ENCODE peak calls at places on chromosomes 4 and X, in four cellular contexts. R, P, F and Q are unnamed samples. For H3K36me3, the result is how much of the 10 kb centered on the place peaks cover.

GRCh38 chr4:153385784-153386183 is 41.3 kb downstream of the MND1 start:
- DNase-seq in P (no peak), F (no peak), R (no peak), Q (no peak)

GRCh38 chr4:30720656-30721352 is 635 bp downstream of the PCDH7 start:
- DNase-seq in P (peak), F (no peak), R (peak), Q (no peak)

GRCh38 chr4:145497199-145498149 is 15.8 kb downstream of the SMAD1 start:
- DNase-seq in R (no peak), F (no peak), P (no peak), Q (no peak)

GRCh38 chr4:154719087-154719486 is 24.7 kb upstream of the LRAT start:
- DNase-seq in R (peak), P (peak), F (no peak), Q (no peak)

GRCh38 chrX:15790766-15791380 is 589 bp downstream of the ZRSR2 start:
- DNase-seq in F (no peak), R (peak), P (no peak), Q (no peak)

GRCh38 chrX:103640401-103641155 is 11.8 kb downstream of the TCEAL1 start:
- DNase-seq in R (peak), P (peak), F (no peak), Q (no peak)

GRCh38 chr4:58688603-58689002 is 1578.4 kb upstream of the IGFBP7 start:
- DNase-seq in R (no peak), F (no peak), P (no peak), Q (no peak)

GRCh38 chr4:152278505-152279301 is 257.2 kb downstream of the FBXW7 start:
- DNase-seq in P (no peak), R (no peak), F (peak), Q (no peak)

GRCh38 chr4:143587703-143588102 is 74.2 kb downstream of the SMARCA5 start:
- DNase-seq in F (no peak), P (peak), R (peak), Q (no peak)

GRCh38 chrX:925652-926061 is 286.8 kb downstream of the CRLF2 start:
- DNase-seq in F (peak), R (no peak), P (no peak), Q (no peak)

GRCh38 chr4:140359571-140360427 is 13.6 kb upstream of the SCOC start:
- DNase-seq in F (peak), P (peak), R (peak), Q (no peak)

GRCh38 chrX:104084534-104085277 is 8.7 kb upstream of the TMSB15C start:
- DNase-seq in P (no peak), F (no peak), R (no peak), Q (no peak)

GRCh38 chrX:15678339-15678738 is 13.7 kb upstream of the CLTRN start:
- DNase-seq in R (peak), F (no peak), P (no peak), Q (no peak)

GRCh38 chr4:25913056-25913850 is 767 bp upstream of the SMIM20 start:
- DNase-seq in P (no peak), R (no peak), F (peak), Q (no peak)

GRCh38 chrX:100695302-100695701 is 36.6 kb downstream of the SYTL4 start:
- DNase-seq in P (no peak), F (no peak), R (no peak), Q (no peak)

GRCh38 chr4:152735302-152735917 is 44.1 kb downstream of the TIGD4 start:
- DNase-seq in R (peak), P (peak), F (no peak), Q (no peak)

GRCh38 chr4:93842512-93843252 is 14.1 kb downstream of the ATOH1 start:
- DNase-seq in F (no peak), R (no peak), P (no peak), Q (no peak)

GRCh38 chr4:113974467-113974866 is 5.0 kb downstream of the ARSJ start:
- DNase-seq in F (no peak), P (no peak), R (no peak), Q (no peak)

GRCh38 chrX:38805294-38806053 is 4.2 kb downstream of the MID1IP1 start:
- DNase-seq in R (peak), P (peak), F (peak), Q (no peak)

GRCh38 chr4:4203688-4204400 is 22.9 kb downstream of the OTOP1 start:
- DNase-seq in R (no peak), F (no peak), P (no peak), Q (no peak)

GRCh38 chr4:26432419-26432818 is 57.9 kb downstream of the CCKAR start:
- DNase-seq in R (peak), F (no peak), P (no peak), Q (no peak)

GRCh38 chr4:86592553-86593249 is 1.4 kb upstream of the PTPN13 start:
- DNase-seq in R (no peak), P (peak), F (no peak), Q (no peak)

GRCh38 chr4:10173039-10173753 is 56.6 kb upstream of the WDR1 start:
- DNase-seq in F (peak), R (peak), P (no peak), Q (no peak)

GRCh38 chr4:122889726-122890125 is 32.7 kb downstream of the NUDT6 start:
- DNase-seq in R (no peak), F (no peak), P (no peak), Q (no peak)

GRCh38 chrX:24515447-24515846 is 50.4 kb downstream of the PDK3 start:
- DNase-seq in R (peak), F (no peak), P (no peak), Q (no peak)

GRCh38 chr4:8917868-8918783 is 46.5 kb upstream of the HMX1 start:
- DNase-seq in P (no peak), F (peak), R (peak), Q (no peak)

GRCh38 chr4:16269742-16270522 is 43.7 kb upstream of the TAPT1 start:
- DNase-seq in F (no peak), R (peak), P (peak), Q (peak)

GRCh38 chr4:80535551-80535950 is 200.0 kb downstream of the CFAP299 start:
- DNase-seq in R (no peak), F (no peak), P (no peak), Q (no peak)

GRCh38 chr4:152920768-152921167 is 15.4 kb upstream of the FHDC1 start:
- DNase-seq in P (peak), R (peak), F (no peak), Q (no peak)

GRCh38 chr4:139665690-139666529 is at the start of gene MGST2:
- DNase-seq in F (peak), R (peak), P (peak), Q (no peak)

GRCh38 chrX:10008483-10009056 is 41.4 kb downstream of the CLDN34 start:
- DNase-seq in R (no peak), F (no peak), P (peak), Q (no peak)

GRCh38 chr4:141155586-141155985 is 22.3 kb upstream of the RNF150 start:
- DNase-seq in P (peak), R (no peak), F (no peak), Q (no peak)

GRCh38 chr4:173752610-173753009 is 222.6 kb upstream of the HAND2 start:
- DNase-seq in R (no peak), P (no peak), F (no peak), Q (no peak)

GRCh38 chrX:17689971-17690409 is 47.3 kb upstream of the SCML1 start:
- DNase-seq in F (peak), P (peak), R (peak), Q (no peak)

GRCh38 chr4:155734065-155734464 is 24.8 kb upstream of the GUCY1B1 start:
- DNase-seq in P (no peak), R (peak), F (no peak), Q (no peak)

GRCh38 chr4:19005211-19005610 is 983.7 kb upstream of the LCORL start:
- DNase-seq in R (peak), F (no peak), P (peak), Q (peak)

GRCh38 chrX:51893931-51894696 is 691 bp downstream of the MAGED1 start:
- DNase-seq in R (peak), P (no peak), F (no peak), Q (no peak)

GRCh38 chr4:163866728-163867313 is 372.3 kb downstream of the TMA16 start:
- DNase-seq in P (peak), R (peak), F (no peak), Q (no peak)

GRCh38 chr4:146367347-146367746 is 153.0 kb downstream of the REELD1 start:
- DNase-seq in P (no peak), R (no peak), F (no peak), Q (no peak)

GRCh38 chr4:151908734-151909497 is 148.1 kb upstream of the GATB start:
- DNase-seq in P (no peak), R (no peak), F (no peak), Q (no peak)

DNA sequence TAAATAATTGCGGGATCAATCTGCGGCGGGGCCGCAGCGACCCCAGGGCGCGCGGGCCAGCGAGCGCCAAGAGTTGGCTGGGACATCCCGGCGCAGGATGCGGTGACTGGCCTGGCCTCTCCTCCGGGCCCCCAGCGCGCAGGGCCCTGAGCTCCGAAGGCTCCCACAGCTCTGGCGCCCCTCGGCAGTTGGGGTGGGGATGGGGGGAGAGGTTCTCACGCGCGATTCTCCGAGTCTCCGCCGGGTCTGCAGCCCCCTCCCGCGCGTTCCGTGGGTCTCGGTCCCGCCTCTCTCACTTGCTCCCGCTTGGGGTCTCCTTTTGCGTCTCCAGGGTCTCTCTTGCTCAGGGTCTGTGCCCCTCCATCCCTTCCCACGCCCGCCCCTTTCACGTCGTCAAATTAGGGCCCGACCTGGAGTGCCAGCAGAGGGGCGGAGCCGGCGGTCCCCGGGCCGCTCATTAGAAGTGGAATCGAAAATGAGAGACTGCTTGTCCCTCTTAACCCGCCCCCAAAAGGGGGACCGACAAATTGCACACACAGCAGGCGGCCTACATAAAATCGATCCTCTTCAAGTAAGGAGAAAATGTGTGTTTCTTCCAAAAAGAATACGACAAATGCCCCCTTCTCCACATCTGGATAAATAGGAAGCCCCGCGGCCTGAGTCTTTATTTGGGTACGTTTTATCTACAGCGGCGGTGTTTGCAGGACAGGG is 859 bp upstream of the NKX1-1 start:
- DNase-seq in R (no peak), F (no peak), P (no peak), Q (no peak)
- H3K4me3 ChIP-seq in R (no peak), F (no peak), P (no peak), Q (no peak)

GRCh38 chr4:138063581-138063980 is 178.6 kb downstream of the SLC7A11 start:
- DNase-seq in P (no peak), R (no peak), F (no peak), Q (no peak)
- TF ChIP-seq CTCF in P (no peak), R (no peak), F (no peak), Q (no peak)

GRCh38 chrX:40637687-40638086 is 9.7 kb downstream of the CXorf38 start:
- DNase-seq in P (no peak), R (no peak), F (no peak), Q (no peak)

GRCh38 chrX:40628506-40628905 is 5.3 kb downstream of the MPC1L start:
- DNase-seq in R (peak), P (no peak), F (no peak), Q (no peak)

GRCh38 chrX:40632199-40632598 is 9.0 kb downstream of the MPC1L start:
- DNase-seq in F (no peak), P (no peak), R (no peak), Q (no peak)
- H3K36me3 ChIP-seq in F (under half), P (under half), R (under half), Q (under half)

GRCh38 chr4:55121246-55121645 is 4.1 kb downstream of the KDR start:
- DNase-seq in R (no peak), F (no peak), P (no peak), Q (no peak)
- H3K4me3 ChIP-seq in R (no peak), F (no peak), P (no peak), Q (no peak)

DNA sequence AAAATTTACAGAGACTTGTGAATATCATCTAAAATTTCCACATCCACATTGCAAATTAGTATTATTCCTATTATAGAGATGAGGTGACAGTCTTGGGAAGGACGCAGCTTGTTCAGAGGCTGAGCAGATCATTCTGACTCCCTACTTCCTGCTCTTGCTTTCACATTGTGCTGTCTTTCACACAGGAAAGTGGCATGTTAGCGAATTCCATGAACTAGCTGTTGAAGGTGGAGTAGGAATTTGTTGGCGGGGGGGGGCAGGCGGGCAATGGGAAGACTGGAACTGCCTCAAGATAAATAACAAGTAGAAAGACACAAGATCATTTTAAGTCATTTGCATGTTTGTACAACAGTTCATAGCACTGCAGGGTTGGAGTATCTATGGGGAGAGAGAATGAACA is 2.3 kb downstream of the PF4V1 start:
- DNase-seq in P (no peak), R (no peak), F (no peak), Q (no peak)
- TF ChIP-seq CTCF in P (no peak), R (no peak), F (no peak), Q (no peak)